ENCODE peak calls at places on chromosomes 7 and 10, in eight cellular contexts. S is esophagus squamous epithelium, Y is HCT116, R is upper lobe of left lung, N is HepG2, I is K562, E is transverse colon, J is stomach. V is an unnamed sample.
A peak's percentile ranks its signal among the peaks of the same experiment; 100 is the strongest.

GRCh38 chr10:114990991-114991390 is 53.0 kb downstream of the TRUB1 start:
- DNase-seq in S (no peak), Y (no peak), R (no peak), N (no peak), I (no peak), E (no peak), J (no peak), V (no peak)

GRCh38 chr7:100967292-100967863 is 2.0 kb upstream of the MUC12 start:
- DNase-seq in S (no peak), Y (no peak), R (no peak), N (no peak), I (no peak), E (peak; percentile 47), J (no peak), V (no peak)

GRCh38 chr10:89100680-89101079 is 106.4 kb downstream of the CH25H start:
- DNase-seq in S (no peak), Y (no peak), R (no peak), N (no peak), I (no peak), E (no peak), J (no peak), V (no peak)

GRCh38 chr7:155489862-155490696 is 32.1 kb downstream of the EN2 start:
- DNase-seq in S (no peak), Y (no peak), R (no peak), N (no peak), I (no peak), E (peak; percentile 37), J (no peak), V (no peak)

GRCh38 chr7:73891178-73891885 is 30.4 kb downstream of the TMEM270 start:
- DNase-seq in S (no peak), Y (no peak), R (no peak), N (no peak), I (peak; percentile 44), E (no peak), J (no peak), V (no peak)

GRCh38 chr7:264541-265191 is 25.3 kb upstream of the FOXL3 start:
- DNase-seq in S (no peak), Y (no peak), R (peak; percentile 55), N (no peak), I (no peak), E (peak; percentile 75), J (peak; percentile 77), V (peak; percentile 43)

GRCh38 chr10:4243651-4244050 is 458.6 kb upstream of the KLF6 start:
- DNase-seq in S (no peak), Y (peak; percentile 61), R (no peak), N (no peak), I (no peak), E (no peak), J (no peak), V (no peak)

GRCh38 chr10:86451604-86451960 is 70.0 kb downstream of the WAPL start:
- DNase-seq in S (no peak), Y (no peak), R (no peak), N (no peak), I (no peak), E (no peak), J (no peak), V (no peak)

GRCh38 chr7:112873831-112874553 is 83.8 kb upstream of the TMEM168 start:
- DNase-seq in S (no peak), Y (no peak), R (no peak), N (no peak), I (no peak), E (no peak), J (no peak), V (no peak)

GRCh38 chr7:23863209-23863798 is 153.3 kb downstream of the STK31 start:
- DNase-seq in S (no peak), Y (peak; percentile 45), R (no peak), N (peak; percentile 16), I (peak; percentile 27), E (no peak), J (no peak), V (no peak)

GRCh38 chr7:19665399-19666008 is 43.3 kb downstream of the POLR1F start:
- DNase-seq in S (no peak), Y (peak; percentile 12), R (no peak), N (peak; percentile 7), I (peak; percentile 23), E (no peak), J (no peak), V (no peak)

GRCh38 chr7:133971658-133972057 is 155.5 kb upstream of the LRGUK start:
- DNase-seq in S (no peak), Y (no peak), R (no peak), N (no peak), I (no peak), E (no peak), J (no peak), V (no peak)

GRCh38 chr10:14601872-14602725 is 172.6 kb downstream of the FAM107B start:
- DNase-seq in S (no peak), Y (peak; percentile 52), R (peak; percentile 86), N (peak; percentile 72), I (peak; percentile 8), E (peak; percentile 55), J (peak; percentile 72), V (peak; percentile 48)

GRCh38 chr7:116610210-116610609 is 61.8 kb upstream of the MET start:
- DNase-seq in S (no peak), Y (no peak), R (no peak), N (no peak), I (no peak), E (no peak), J (no peak), V (no peak)

GRCh38 chr7:157423348-157423747 is 86.5 kb downstream of the DNAJB6 start:
- DNase-seq in S (no peak), Y (no peak), R (no peak), N (no peak), I (no peak), E (no peak), J (no peak), V (no peak)

GRCh38 chr7:38319873-38320272 is 46.4 kb upstream of the TARP start:
- DNase-seq in S (no peak), Y (no peak), R (no peak), N (no peak), I (no peak), E (no peak), J (no peak), V (no peak)

GRCh38 chr7:7970113-7970619 is 1.6 kb downstream of the GLCCI1 start:
- DNase-seq in S (no peak), Y (no peak), R (no peak), N (no peak), I (no peak), E (no peak), J (no peak), V (no peak)

GRCh38 chr10:87722716-87723115 is 63.0 kb downstream of the PAPSS2 start:
- DNase-seq in S (no peak), Y (no peak), R (no peak), N (no peak), I (no peak), E (no peak), J (no peak), V (no peak)

GRCh38 chr7:134766779-134767566 is 12.5 kb upstream of the CALD1 start:
- DNase-seq in S (no peak), Y (no peak), R (no peak), N (peak; percentile 7), I (no peak), E (no peak), J (no peak), V (no peak)

DNA sequence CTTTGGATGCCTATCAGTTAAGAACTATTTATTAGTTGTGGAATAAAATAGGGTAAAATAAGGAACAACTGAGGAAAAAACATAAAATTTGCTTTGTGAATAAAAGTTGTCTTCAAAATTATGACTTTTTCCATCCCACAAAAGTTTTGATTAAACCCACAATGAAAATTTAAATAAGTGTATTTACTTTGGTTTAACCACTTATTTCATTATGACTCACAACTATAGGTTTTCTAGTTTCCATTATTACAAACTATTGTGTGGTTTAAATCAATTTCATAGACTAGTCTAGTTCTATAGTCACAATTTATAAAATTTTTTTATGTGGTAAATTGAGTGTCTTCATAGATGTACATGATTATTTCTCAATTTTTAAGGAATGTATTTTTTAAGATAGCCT is 116.6 kb downstream of the EGFR start:
- DNase-seq in S (no peak), Y (no peak), R (no peak), N (no peak), I (no peak), E (no peak), J (no peak), V (no peak)
- H3K4me1 ChIP-seq in S (peaks cover 48% of the 10 kb centered on the region), Y (peaks cover 54% of the 10 kb centered on the region), R (peaks cover 46% of the 10 kb centered on the region), N (peaks cover 48% of the 10 kb centered on the region), I (peaks cover 15% of the 10 kb centered on the region), E (peaks cover 32% of the 10 kb centered on the region), J (peaks cover 47% of the 10 kb centered on the region), V (no peaks in the 10 kb centered on the region)

GRCh38 chr10:97185326-97186058 is at the start of gene SLIT1:
- DNase-seq in S (no peak), Y (no peak), R (no peak), N (no peak), I (no peak), E (no peak), J (no peak), V (no peak)
- TF ChIP-seq POLR2A in S (no peak), Y (no peak), R (no peak), N (no peak), I (no peak), E (no peak), J (no peak), V (no peak)

GRCh38 chr7:65839846-65840245 is 33.0 kb upstream of the VKORC1L1 start:
- DNase-seq in S (no peak), Y (no peak), R (no peak), N (no peak), I (no peak), E (no peak), J (no peak), V (no peak)
- H3K4me1 ChIP-seq in S (no peaks in the 10 kb centered on the region), Y (peaks cover 13% of the 10 kb centered on the region), R (no peaks in the 10 kb centered on the region), N (peaks cover 6% of the 10 kb centered on the region), I (peaks cover 3% of the 10 kb centered on the region), E (no peaks in the 10 kb centered on the region), J (no peaks in the 10 kb centered on the region), V (no peaks in the 10 kb centered on the region)

DNA sequence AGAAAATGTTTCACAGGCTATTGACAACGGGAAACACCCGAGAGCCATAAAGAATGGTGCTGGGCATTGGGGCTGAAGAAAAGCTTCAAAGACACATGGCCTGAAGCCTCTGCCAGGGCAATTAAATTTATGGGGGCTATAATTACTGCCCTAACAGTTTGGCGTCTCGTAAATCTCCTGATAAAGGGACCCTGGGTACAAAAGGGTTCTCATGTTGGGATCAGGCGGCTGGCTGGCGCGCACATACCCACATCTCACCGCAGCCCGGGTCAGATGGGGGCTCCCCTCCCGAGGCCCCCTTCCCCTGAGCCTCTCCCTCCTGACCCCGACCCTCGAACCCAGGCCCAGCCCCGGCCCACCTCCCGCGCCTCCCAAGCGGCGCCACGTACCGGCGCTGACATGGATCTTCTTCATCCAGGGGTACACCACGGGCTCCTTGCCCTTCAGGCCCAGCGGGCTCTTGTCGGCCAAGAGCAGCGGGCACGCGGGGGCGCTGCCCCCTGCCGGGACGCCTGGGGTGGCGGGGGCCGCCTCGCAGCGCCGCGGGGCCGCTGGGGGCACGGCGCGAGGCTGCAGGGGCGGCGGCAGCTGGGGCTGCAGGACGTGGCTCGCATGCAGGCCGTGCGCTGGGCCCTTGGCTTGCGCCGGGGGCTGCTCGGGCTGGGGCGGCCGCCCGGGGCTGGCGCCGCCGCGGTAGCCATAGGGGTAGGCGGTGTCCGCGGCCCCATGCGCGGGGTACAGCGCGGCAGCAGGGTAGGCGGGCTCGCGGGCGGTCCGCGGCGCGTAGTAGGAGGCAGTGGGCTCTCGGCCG is 623 bp downstream of the HOXA4 start:
- DNase-seq in S (no peak), Y (no peak), R (no peak), N (peak; percentile 35), I (no peak), E (peak; percentile 70), J (no peak), V (no peak)
- TF ChIP-seq POLR2A in S (no peak), Y (no peak), R (no peak), N (peak; percentile 41), I (no peak), E (peak; percentile 76), J (no peak), V (no peak)

GRCh38 chr10:24448351-24449009 is 239.5 kb downstream of the KIAA1217 start:
- DNase-seq in S (no peak), Y (no peak), R (no peak), N (no peak), I (no peak), E (no peak), J (no peak), V (no peak)
- H3K4me1 ChIP-seq in S (peaks cover 3% of the 10 kb centered on the region), Y (no peaks in the 10 kb centered on the region), R (peaks cover 7% of the 10 kb centered on the region), N (peaks cover under 1% of the 10 kb centered on the region), I (no peaks in the 10 kb centered on the region), E (peaks cover 20% of the 10 kb centered on the region), J (peaks cover 36% of the 10 kb centered on the region), V (peaks cover 16% of the 10 kb centered on the region)

V was measured in breast epithelium.